ENCODE peak calls at places on chromosomes 11 and 22, in six cellular contexts. A, O, Z, B, C and N are unnamed samples. For H3K4me1, the result is how much of the 10 kb centered on the place peaks cover.

GRCh38 chr11:70471254-70471653 is 72.9 kb downstream of the CTTN start:
- DNase-seq in A (peak), O (no peak), Z (no peak), B (no peak), C (no peak), N (peak)

GRCh38 chr11:77126861-77127673 is 979 bp upstream of the MYO7A start:
- DNase-seq in A (peak), O (peak), Z (peak), B (peak), C (no peak), N (peak)

GRCh38 chr11:67564230-67564629 is 19.4 kb upstream of the GSTP1 start:
- DNase-seq in A (no peak), O (no peak), Z (no peak), B (no peak), C (no peak), N (no peak)

GRCh38 chr11:97965849-97966646 is 1054.7 kb upstream of the CNTN5 start:
- DNase-seq in A (no peak), O (no peak), Z (no peak), B (no peak), C (no peak), N (no peak)

GRCh38 chr11:108220721-108221346 is 1.6 kb downstream of the NPAT start:
- DNase-seq in A (no peak), O (no peak), Z (no peak), B (no peak), C (no peak), N (no peak)

GRCh38 chr11:124762077-124762623 is at the start of gene ESAM:
- DNase-seq in A (no peak), O (peak), Z (peak), B (peak), C (no peak), N (no peak)

GRCh38 chr22:48376936-48377335 is 1450.7 kb downstream of the BRD1 start:
- DNase-seq in A (no peak), O (no peak), Z (no peak), B (no peak), C (no peak), N (no peak)

GRCh38 chr11:5547982-5548381 is 358 bp downstream of the OR52H1 start:
- DNase-seq in A (no peak), O (no peak), Z (no peak), B (no peak), C (no peak), N (no peak)

GRCh38 chr11:94424011-94424410 is 22.8 kb upstream of the GPR83 start:
- DNase-seq in A (no peak), O (no peak), Z (no peak), B (no peak), C (no peak), N (no peak)

GRCh38 chr11:69911310-69912160 is 92.3 kb upstream of the FGF3 start:
- DNase-seq in A (no peak), O (peak), Z (no peak), B (no peak), C (no peak), N (peak)

GRCh38 chr11:16881074-16881709 is 133.0 kb downstream of the PLEKHA7 start:
- DNase-seq in A (no peak), O (peak), Z (peak), B (peak), C (no peak), N (no peak)

GRCh38 chr11:126490261-126490660 is 134.8 kb downstream of the ST3GAL4 start:
- DNase-seq in A (no peak), O (no peak), Z (no peak), B (no peak), C (no peak), N (no peak)

GRCh38 chr11:131674051-131674755 is 303.8 kb downstream of the NTM start:
- DNase-seq in A (peak), O (peak), Z (peak), B (peak), C (no peak), N (peak)

GRCh38 chr11:17513853-17514252 is 30.4 kb downstream of the USH1C start:
- DNase-seq in A (no peak), O (no peak), Z (no peak), B (no peak), C (no peak), N (no peak)

DNA sequence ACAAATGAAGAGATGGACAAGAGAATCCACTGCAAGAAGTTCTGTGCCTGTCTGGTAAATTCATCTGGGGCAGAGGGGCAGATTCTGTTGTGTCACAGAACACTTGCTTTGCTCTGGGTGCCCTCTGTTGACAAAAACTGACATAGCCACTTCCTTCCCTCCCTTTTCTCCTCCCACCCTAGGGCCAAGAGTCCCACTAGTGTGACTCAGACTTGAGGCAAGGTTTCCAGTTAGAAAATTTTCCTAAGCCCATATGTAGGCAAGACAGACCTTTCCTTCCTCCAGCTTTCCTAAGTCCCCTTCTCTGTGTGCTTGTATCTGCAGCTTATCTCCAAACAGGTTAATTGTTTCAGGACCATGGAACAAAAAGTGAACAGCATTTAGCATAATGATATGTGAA is 106.8 kb downstream of the RBFOX2 start:
- DNase-seq in A (peak), O (no peak), Z (peak), B (peak), C (peak), N (peak)
- TF ChIP-seq CTCF in A (peak), O (peak), Z (peak), B (peak), C (peak), N (peak)

DNA sequence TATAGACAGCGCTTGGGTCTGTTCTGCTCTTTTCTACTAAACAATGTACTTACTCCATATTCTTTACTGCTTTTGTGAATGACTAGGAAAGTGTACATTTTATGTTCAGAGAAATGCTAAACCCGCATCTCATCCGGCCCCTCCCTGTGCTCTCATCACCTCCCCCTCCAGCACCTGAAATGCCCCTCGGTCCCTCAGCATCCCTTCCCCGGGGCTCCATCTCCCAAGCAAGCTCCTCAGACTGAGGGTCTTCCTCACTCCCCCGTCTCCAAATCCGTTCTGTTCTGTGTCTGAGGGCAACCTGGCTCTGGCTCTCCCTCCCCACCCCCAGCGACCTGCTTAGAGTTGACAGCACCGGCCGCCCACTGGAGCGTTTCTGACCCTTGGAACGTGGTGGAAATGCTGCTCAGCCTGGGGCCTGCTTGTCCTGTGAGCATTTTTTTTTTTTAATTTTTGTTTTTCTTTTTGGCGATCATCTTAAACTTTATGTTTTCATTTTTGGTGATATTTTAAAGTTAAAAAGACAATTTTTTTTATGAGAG is 1.4 kb downstream of the SELENOO start:
- DNase-seq in A (no peak), O (no peak), Z (no peak), B (no peak), C (no peak), N (no peak)
- H3K4me1 ChIP-seq in A (under half), O (half or more), Z (under half), B (under half), C (under half), N (under half)

DNA sequence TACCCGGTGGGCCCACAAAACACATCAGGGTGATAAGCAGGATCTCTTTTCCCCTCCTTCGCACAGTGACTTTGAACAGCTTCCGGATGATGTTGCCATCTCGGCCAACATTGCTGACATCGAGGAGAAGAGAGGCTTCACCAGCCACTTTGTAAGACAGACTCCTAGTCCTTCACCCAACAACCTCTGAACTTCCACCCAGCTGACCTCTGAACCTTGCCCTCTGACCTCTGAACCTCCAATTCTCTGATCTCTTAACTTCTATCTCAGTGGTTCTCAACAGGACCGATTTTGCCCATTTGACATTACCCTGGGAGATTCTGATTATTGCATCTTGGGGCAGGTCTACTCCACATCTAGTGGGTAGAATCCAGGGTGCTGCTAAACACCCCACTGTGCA is 3.2 kb downstream of the NCF4 start:
- DNase-seq in A (no peak), O (no peak), Z (no peak), B (no peak), C (no peak), N (no peak)
- TF ChIP-seq CTCF in A (no peak), O (no peak), Z (no peak), B (no peak), C (no peak), N (no peak)

GRCh38 chr11:65569973-65570918 is at the start of gene ZNRD2:
- DNase-seq in A (peak), O (peak), Z (peak), B (peak), C (peak), N (peak)
- H3K4me1 ChIP-seq in A (half or more), O (half or more), Z (half or more), B (under half), C (under half), N (under half)

GRCh38 chr11:30527566-30527965 is 58.6 kb downstream of the MPPED2 start:
- DNase-seq in A (no peak), O (no peak), Z (no peak), B (no peak), C (no peak), N (no peak)

GRCh38 chr11:30535818-30536217 is 50.3 kb downstream of the MPPED2 start:
- DNase-seq in A (no peak), O (no peak), Z (no peak), B (no peak), C (no peak), N (no peak)

GRCh38 chr11:30533445-30533947 is 52.7 kb downstream of the MPPED2 start:
- DNase-seq in A (no peak), O (no peak), Z (no peak), B (no peak), C (no peak), N (no peak)
- TF ChIP-seq CTCF in A (no peak), O (no peak), Z (no peak), B (no peak), C (no peak), N (no peak)

DNA sequence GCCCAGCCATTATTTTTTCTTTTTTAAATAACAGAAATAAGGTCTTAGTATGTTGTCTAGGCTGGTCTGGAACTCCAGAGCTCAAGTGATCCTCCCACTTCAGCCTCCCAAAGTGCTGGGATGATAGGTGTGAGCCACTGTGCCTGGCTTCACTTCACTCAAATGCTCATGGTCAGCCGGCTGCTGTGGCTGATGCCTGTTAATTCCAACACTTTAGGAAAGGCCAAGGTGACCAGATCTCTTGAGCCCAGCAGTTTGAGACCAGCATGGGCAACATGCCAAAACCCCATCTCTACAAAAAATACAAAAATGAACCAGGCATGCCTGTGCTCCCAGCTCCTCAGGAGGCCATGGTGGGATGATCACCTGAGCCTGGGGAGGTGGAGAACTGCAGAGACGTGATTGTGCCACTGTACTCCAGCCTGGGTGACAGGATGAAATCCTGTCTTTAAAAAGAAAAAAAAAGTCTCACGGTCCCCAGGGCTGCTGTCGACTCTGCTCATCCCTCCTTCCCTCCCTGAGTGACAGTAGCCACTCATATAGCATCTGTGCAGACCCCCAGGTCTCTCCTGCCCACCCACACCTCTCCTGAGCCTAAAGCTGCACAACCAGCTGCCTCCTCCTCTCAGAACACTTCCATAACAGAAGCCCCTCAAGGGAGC is 3.6 kb downstream of the YDJC start:
- DNase-seq in A (no peak), O (no peak), Z (no peak), B (no peak), C (no peak), N (no peak)
- H3K4me1 ChIP-seq in A (under half), O (half or more), Z (under half), B (under half), C (under half), N (under half)

GRCh38 chr11:87037450-87038234 is at the start of gene TMEM135:
- DNase-seq in A (peak), O (peak), Z (peak), B (peak), C (peak), N (peak)
- TF ChIP-seq CTCF in A (peak), O (peak), Z (no peak), B (no peak), C (no peak), N (no peak)

GRCh38 chr11:63764201-63764711 is 4.3 kb downstream of the ZFTA start:
- DNase-seq in A (no peak), O (peak), Z (no peak), B (no peak), C (no peak), N (no peak)
- H3K4me1 ChIP-seq in A (under half), O (half or more), Z (under half), B (under half), C (under half), N (under half)